ENCODE peak calls at places on chromosome 18, in eight cellular contexts. M is IMR-90, P is WERI-Rb-1, N is adrenal gland, Q is OCI-LY7, B is right cardiac atrium, F is fibroblast of lung, H is hepatocyte. A is an unnamed sample.

GRCh38 chr18:26543368-26543767 is 5.0 kb downstream of the KCTD1 start:
- DNase-seq in M (no peak), P (no peak), N (no peak), Q (no peak), B (no peak), F (no peak), H (peak; percentile 40), A (no peak)

GRCh38 chr18:50658601-50659000 is 98.7 kb downstream of the MAPK4 start:
- DNase-seq in M (no peak), P (no peak), N (no peak), Q (no peak), B (no peak), F (no peak), H (no peak), A (no peak)

GRCh38 chr18:56678836-56679565 is 27.8 kb downstream of the WDR7 start:
- DNase-seq in M (peak; percentile 6), P (no peak), N (no peak), Q (no peak), B (no peak), F (no peak), H (no peak), A (peak; percentile 45)

GRCh38 chr18:60147326-60147725 is 225.2 kb downstream of the MC4R start:
- DNase-seq in M (no peak), P (no peak), N (no peak), Q (no peak), B (no peak), F (no peak), H (no peak), A (no peak)

GRCh38 chr18:36349552-36349951 is 52.0 kb downstream of the FHOD3 start:
- DNase-seq in M (peak; percentile 8), P (no peak), N (no peak), Q (no peak), B (no peak), F (no peak), H (peak; percentile 30), A (no peak)

GRCh38 chr18:21085579-21086161 is 25.9 kb downstream of the ROCK1 start:
- DNase-seq in M (peak; percentile 8), P (no peak), N (no peak), Q (no peak), B (no peak), F (no peak), H (no peak), A (no peak)

GRCh38 chr18:36124841-36125240 is 4.3 kb downstream of the SLC39A6 start:
- DNase-seq in M (no peak), P (no peak), N (no peak), Q (no peak), B (no peak), F (no peak), H (no peak), A (peak; percentile 66)

GRCh38 chr18:13225261-13225660 is 6.7 kb downstream of the LDLRAD4 start:
- DNase-seq in M (no peak), P (no peak), N (no peak), Q (no peak), B (no peak), F (no peak), H (no peak), A (no peak)

GRCh38 chr18:79068299-79068945 is 772 bp upstream of the ATP9B start:
- DNase-seq in M (no peak), P (no peak), N (peak; percentile 36), Q (no peak), B (no peak), F (peak; percentile 16), H (no peak), A (no peak)

GRCh38 chr18:28404721-28405120 is 227.8 kb upstream of the CDH2 start:
- DNase-seq in M (no peak), P (no peak), N (no peak), Q (no peak), B (no peak), F (no peak), H (no peak), A (no peak)

GRCh38 chr18:35376742-35377695 is at the start of gene ZNF396:
- DNase-seq in M (peak; percentile 27), P (peak; percentile 78), N (peak; percentile 87), Q (peak; percentile 53), B (peak; percentile 94), F (peak; percentile 51), H (peak; percentile 83), A (no peak)

GRCh38 chr18:48942554-48943261 is 8.1 kb downstream of the SMAD7 start:
- DNase-seq in M (peak; percentile 92), P (no peak), N (peak; percentile 85), Q (no peak), B (peak; percentile 4), F (peak; percentile 67), H (peak; percentile 86), A (peak; percentile 82)

GRCh38 chr18:49921278-49922037 is 108.1 kb upstream of the ACAA2 start:
- DNase-seq in M (no peak), P (no peak), N (no peak), Q (no peak), B (no peak), F (no peak), H (no peak), A (no peak)

GRCh38 chr18:7987284-7987976 is 420.3 kb downstream of the PTPRM start:
- DNase-seq in M (peak; percentile 87), P (no peak), N (no peak), Q (no peak), B (no peak), F (peak; percentile 79), H (no peak), A (no peak)

GRCh38 chr18:77108001-77108692 is 24.4 kb downstream of the MBP start:
- DNase-seq in M (peak; percentile 92), P (peak; percentile 70), N (peak; percentile 56), Q (peak; percentile 29), B (peak; percentile 59), F (peak; percentile 97), H (peak; percentile 37), A (no peak)
- H3K27ac ChIP-seq in M (peak overlapping the region; percentile 96), P (peak overlapping the region; percentile 14), N (peak overlapping the region; percentile 86), Q (peak overlapping the region; percentile 22), B (peak overlapping the region; percentile 63), F (peak overlapping the region; percentile 50), H (peak overlapping the region; percentile 20), A (no peak overlapping the region)

GRCh38 chr18:9659499-9660387 is 45.4 kb upstream of the PPP4R1 start:
- DNase-seq in M (no peak), P (peak; percentile 21), N (no peak), Q (no peak), B (no peak), F (no peak), H (no peak), A (no peak)
- H3K27ac ChIP-seq in M (no peak overlapping the region), P (no peak overlapping the region), N (no peak overlapping the region), Q (no peak overlapping the region), B (no peak overlapping the region), F (no peak overlapping the region), H (no peak overlapping the region), A (peak overlapping the region; percentile 100)

GRCh38 chr18:62033207-62033606 is 140.4 kb upstream of the RNF152 start:
- DNase-seq in M (no peak), P (no peak), N (no peak), Q (no peak), B (no peak), F (no peak), H (no peak), A (no peak)

GRCh38 chr18:62027914-62028520 is 135.2 kb upstream of the RNF152 start:
- DNase-seq in M (no peak), P (no peak), N (no peak), Q (no peak), B (no peak), F (no peak), H (no peak), A (no peak)

GRCh38 chr18:62028715-62029114 is 135.9 kb upstream of the RNF152 start:
- DNase-seq in M (no peak), P (no peak), N (no peak), Q (no peak), B (no peak), F (no peak), H (no peak), A (no peak)

GRCh38 chr18:62033756-62034155 is 140.9 kb upstream of the RNF152 start:
- DNase-seq in M (no peak), P (peak; percentile 31), N (no peak), Q (no peak), B (no peak), F (no peak), H (no peak), A (no peak)

DNA sequence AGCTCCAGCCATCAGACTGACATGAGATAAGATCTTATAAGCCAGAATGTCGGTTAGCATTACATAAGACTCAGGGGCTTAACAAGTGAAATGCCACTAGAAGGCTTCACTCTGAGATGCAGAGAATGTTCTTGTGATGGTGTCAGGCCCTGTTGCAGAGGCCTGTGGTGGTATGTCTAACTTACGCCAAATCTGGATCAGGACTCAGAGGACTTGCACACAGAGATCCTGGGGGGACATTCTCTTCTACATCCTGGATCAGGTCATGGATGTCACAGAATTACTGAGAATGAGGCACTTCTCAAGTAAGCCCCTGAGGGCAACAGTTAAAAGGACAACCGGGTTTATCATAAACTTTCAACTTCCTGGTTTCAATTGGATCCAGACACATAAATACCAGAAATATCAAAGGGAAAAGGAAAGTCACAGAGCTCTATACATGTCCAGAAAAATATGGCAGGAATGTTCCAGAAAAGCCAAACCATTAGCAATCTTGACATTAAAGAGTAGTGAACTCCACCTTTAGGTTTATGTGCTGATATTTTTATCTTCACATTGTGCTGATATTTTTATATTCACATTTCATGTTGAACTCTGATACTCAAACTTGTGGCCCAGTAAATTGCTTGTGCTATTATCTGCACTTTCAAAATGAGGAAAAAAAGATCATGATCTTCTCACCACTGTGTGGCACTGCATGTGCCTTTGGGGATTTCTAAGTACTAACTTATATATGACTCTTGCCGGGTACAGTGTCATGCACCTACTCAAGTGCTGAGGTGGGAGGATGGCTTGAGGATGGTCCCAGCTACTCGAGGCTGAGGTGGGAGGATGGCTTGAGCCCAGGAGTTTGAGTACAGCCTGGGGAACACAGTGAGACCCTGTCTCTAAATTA is 137.5 kb upstream of the RNF152 start:
- DNase-seq in M (no peak), P (no peak), N (no peak), Q (no peak), B (no peak), F (no peak), H (no peak), A (no peak)
- H3K27ac ChIP-seq in M (peak overlapping the region; percentile 37), P (no peak overlapping the region), N (no peak overlapping the region), Q (no peak overlapping the region), B (no peak overlapping the region), F (no peak overlapping the region), H (no peak overlapping the region), A (no peak overlapping the region)

DNA sequence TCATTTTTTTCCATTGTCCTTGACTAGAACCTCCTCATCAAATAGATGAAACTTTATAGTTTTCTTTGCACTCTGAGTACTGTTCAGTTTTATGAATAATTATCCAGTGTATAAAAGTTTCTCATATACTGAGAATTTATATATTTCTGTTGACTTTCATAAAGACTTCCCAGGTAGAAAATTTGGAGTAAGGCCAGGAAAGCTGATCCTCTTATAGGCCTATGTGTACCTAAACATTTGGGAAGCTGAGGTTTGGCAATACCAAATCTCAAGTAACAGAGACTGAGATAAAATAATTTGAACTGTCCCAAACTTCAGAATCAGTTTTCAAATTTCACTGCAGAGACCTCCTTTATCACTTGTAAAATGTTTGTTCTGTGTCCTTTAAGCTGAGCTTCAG is 43.4 kb downstream of the CCDC102B start:
- DNase-seq in M (no peak), P (no peak), N (no peak), Q (no peak), B (no peak), F (peak; percentile 72), H (no peak), A (no peak)
- H3K27ac ChIP-seq in M (peak overlapping the region; percentile 99), P (no peak overlapping the region), N (no peak overlapping the region), Q (no peak overlapping the region), B (no peak overlapping the region), F (peak overlapping the region; percentile 40), H (peak overlapping the region; percentile 44), A (peak overlapping the region; percentile 58)

GRCh38 chr18:76428396-76429261 is 66.4 kb downstream of the ZNF516 start:
- DNase-seq in M (peak; percentile 52), P (no peak), N (peak; percentile 22), Q (no peak), B (no peak), F (no peak), H (no peak), A (no peak)
- H3K27ac ChIP-seq in M (no peak overlapping the region), P (no peak overlapping the region), N (no peak overlapping the region), Q (no peak overlapping the region), B (no peak overlapping the region), F (no peak overlapping the region), H (no peak overlapping the region), A (no peak overlapping the region)